ENCODE peak calls at places on chromosomes 5 and 9, in eight cellular contexts. F, C, R, O, M, U, D and I are unnamed samples.
A peak's percentile ranks its signal among the peaks of the same experiment; 100 is the strongest.

GRCh38 chr9:124593080-124594058 is 86.2 kb upstream of the NR5A1 start:
- DNase-seq in F (no peak), C (no peak), R (no peak), O (no peak), M (no peak), U (no peak), D (peak; percentile 37), I (no peak)

GRCh38 chr5:142769251-142769792 is 855 bp upstream of the ARHGAP26 start:
- DNase-seq in F (no peak), C (peak; percentile 27), R (no peak), O (no peak), M (no peak), U (no peak), D (no peak), I (no peak)

GRCh38 chr5:757931-758697 is 26.4 kb downstream of the ZDHHC11B start:
- DNase-seq in F (peak; percentile 37), C (peak; percentile 60), R (no peak), O (peak; percentile 24), M (peak; percentile 68), U (no peak), D (no peak), I (no peak)

GRCh38 chr5:33612386-33612785 is 171.6 kb downstream of the TARS1 start:
- DNase-seq in F (no peak), C (no peak), R (no peak), O (no peak), M (no peak), U (no peak), D (no peak), I (no peak)

GRCh38 chr9:109301012-109301411 is 19.8 kb downstream of the EPB41L4B start:
- DNase-seq in F (no peak), C (no peak), R (no peak), O (no peak), M (no peak), U (no peak), D (no peak), I (no peak)

GRCh38 chr9:124251188-124251587 is 6.6 kb upstream of the NEK6 start:
- DNase-seq in F (no peak), C (no peak), R (no peak), O (peak; percentile 2), M (peak; percentile 36), U (no peak), D (no peak), I (no peak)

GRCh38 chr5:15183520-15183919 is 311.9 kb upstream of the ANKH start:
- DNase-seq in F (no peak), C (no peak), R (no peak), O (no peak), M (no peak), U (no peak), D (no peak), I (no peak)

GRCh38 chr5:23412011-23412410 is 95.4 kb upstream of the PRDM9 start:
- DNase-seq in F (no peak), C (no peak), R (no peak), O (no peak), M (no peak), U (no peak), D (no peak), I (no peak)

GRCh38 chr9:32348289-32348688 is 36.2 kb upstream of the ACO1 start:
- DNase-seq in F (no peak), C (no peak), R (no peak), O (no peak), M (no peak), U (no peak), D (no peak), I (no peak)

GRCh38 chr5:169107316-169107715 is 193.6 kb downstream of the SLIT3 start:
- DNase-seq in F (no peak), C (no peak), R (no peak), O (no peak), M (no peak), U (no peak), D (no peak), I (no peak)

GRCh38 chr5:151014680-151015343 is 5.6 kb upstream of the GPX3 start:
- DNase-seq in F (no peak), C (no peak), R (no peak), O (no peak), M (no peak), U (no peak), D (no peak), I (no peak)

GRCh38 chr9:134299068-134299467 is 27.2 kb upstream of the RXRA start:
- DNase-seq in F (no peak), C (no peak), R (no peak), O (no peak), M (no peak), U (no peak), D (no peak), I (no peak)

GRCh38 chr5:57171818-57172465 is 1.9 kb upstream of the GPBP1 start:
- DNase-seq in F (peak; percentile 37), C (peak; percentile 39), R (no peak), O (no peak), M (no peak), U (no peak), D (no peak), I (no peak)

GRCh38 chr9:14238518-14238917 is 75.4 kb downstream of the NFIB start:
- DNase-seq in F (no peak), C (no peak), R (peak; percentile 43), O (no peak), M (no peak), U (no peak), D (no peak), I (no peak)

GRCh38 chr9:133771486-133772482 is 33.6 kb upstream of the SARDH start:
- DNase-seq in F (no peak), C (peak; percentile 3), R (no peak), O (peak; percentile 13), M (peak; percentile 49), U (no peak), D (no peak), I (no peak)

GRCh38 chr5:13664377-13664776 is 280.1 kb downstream of the DNAH5 start:
- DNase-seq in F (no peak), C (no peak), R (no peak), O (no peak), M (no peak), U (no peak), D (no peak), I (no peak)

GRCh38 chr9:93121316-93122241 is 12.5 kb downstream of the NINJ1 start:
- DNase-seq in F (no peak), C (peak; percentile 5), R (no peak), O (peak; percentile 45), M (peak; percentile 63), U (no peak), D (no peak), I (peak; percentile 13)

GRCh38 chr5:132389453-132390286 is 20.2 kb downstream of the SLC22A5 start:
- DNase-seq in F (peak; percentile 60), C (peak; percentile 71), R (peak; percentile 96), O (peak; percentile 57), M (peak; percentile 92), U (no peak), D (peak; percentile 25), I (no peak)
- TF ChIP-seq POLR2A in F (no peak), C (no peak), R (no peak), O (no peak), M (no peak), U (no peak), D (no peak), I (no peak)

GRCh38 chr9:95284152-95284551 is 33.4 kb downstream of the FANCC start:
- DNase-seq in F (no peak), C (no peak), R (no peak), O (no peak), M (no peak), U (no peak), D (no peak), I (no peak)
- TF ChIP-seq EP300 in F (no peak), C (no peak), R (no peak), O (no peak), M (no peak), U (no peak), D (no peak), I (no peak)

DNA sequence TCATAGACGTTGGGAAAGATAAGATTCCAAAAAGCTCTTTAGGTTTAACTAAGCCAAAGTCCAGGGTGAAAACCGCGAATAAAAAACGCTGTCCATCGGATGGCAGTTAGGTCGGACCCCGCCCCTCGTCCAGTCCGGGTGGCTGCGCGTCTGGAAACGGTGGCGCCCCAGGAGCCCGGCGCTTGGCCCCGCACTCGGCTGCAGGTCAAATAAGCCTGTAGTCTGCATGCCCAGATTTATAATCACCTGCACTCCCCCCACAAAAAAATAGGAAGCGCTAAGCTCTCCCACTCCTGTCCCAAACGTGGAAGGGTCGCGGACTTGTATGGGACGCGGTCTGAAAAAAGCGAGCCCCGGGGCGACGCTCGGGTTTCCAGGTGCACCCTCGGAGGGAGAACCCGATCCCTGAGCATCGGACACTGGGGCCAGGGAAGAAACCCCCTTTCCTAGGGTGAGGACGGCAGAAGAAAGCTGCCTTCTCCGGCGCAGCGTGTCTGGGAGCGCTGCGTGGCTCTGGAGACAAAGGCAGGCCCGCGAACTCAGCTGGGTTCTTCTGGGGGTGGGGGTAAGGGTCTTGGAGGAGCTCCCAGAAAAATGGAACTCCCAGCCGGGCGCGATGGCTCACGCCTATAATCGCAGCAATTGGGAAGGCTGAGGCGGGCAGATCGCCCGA is 923 bp upstream of the ZBTB5 start:
- DNase-seq in F (peak; percentile 74), C (peak; percentile 82), R (peak; percentile 79), O (peak; percentile 79), M (peak; percentile 94), U (no peak), D (peak; percentile 75), I (peak; percentile 23)
- TF ChIP-seq POLR2A in F (no peak), C (peak; percentile 81), R (peak; percentile 76), O (peak; percentile 76), M (no peak), U (peak; percentile 72), D (peak; percentile 83), I (no peak)

GRCh38 chr5:67031689-67032088 is 164.9 kb downstream of the CD180 start:
- DNase-seq in F (no peak), C (no peak), R (no peak), O (no peak), M (no peak), U (no peak), D (no peak), I (no peak)

GRCh38 chr5:67037171-67037570 is 159.4 kb downstream of the CD180 start:
- DNase-seq in F (no peak), C (no peak), R (no peak), O (no peak), M (no peak), U (no peak), D (no peak), I (no peak)

GRCh38 chr5:67035098-67035740 is 161.4 kb downstream of the CD180 start:
- DNase-seq in F (no peak), C (no peak), R (no peak), O (no peak), M (no peak), U (no peak), D (no peak), I (no peak)

GRCh38 chr5:67032921-67033664 is 163.5 kb downstream of the CD180 start:
- DNase-seq in F (no peak), C (no peak), R (no peak), O (no peak), M (no peak), U (no peak), D (no peak), I (no peak)

DNA sequence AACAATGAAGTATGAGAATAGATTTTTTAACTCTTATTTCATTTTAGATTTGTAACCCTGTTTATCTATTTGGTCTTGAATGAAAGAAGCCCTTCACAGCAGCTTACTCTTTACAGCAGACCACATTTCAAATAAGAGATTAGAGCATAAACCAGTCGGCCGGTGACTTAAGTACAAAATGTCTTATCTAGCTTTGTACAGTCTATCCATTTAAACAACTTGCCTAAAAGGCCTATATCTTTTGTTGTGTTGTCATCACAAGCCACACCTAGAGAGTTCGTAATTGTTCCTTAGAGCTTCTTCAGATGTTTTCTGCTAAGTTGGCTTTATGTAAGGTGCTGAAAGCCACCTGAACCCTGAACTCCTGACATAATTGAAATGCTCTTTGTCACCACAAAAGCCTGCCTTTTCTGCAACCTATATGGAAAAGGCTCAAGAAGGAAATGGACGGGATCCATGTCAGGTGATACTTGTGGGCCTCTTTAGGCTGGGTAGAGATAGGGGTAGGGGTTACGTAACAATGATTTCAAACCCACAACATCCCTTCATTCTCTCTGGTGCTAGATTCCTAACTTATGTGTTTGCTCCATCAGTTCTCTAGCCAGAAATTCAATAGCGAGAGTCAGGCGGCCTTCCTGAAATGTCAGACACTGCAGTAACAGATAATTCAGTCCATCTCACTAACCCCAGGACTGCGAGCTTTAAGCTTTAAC is 162.6 kb downstream of the CD180 start:
- DNase-seq in F (no peak), C (no peak), R (no peak), O (no peak), M (no peak), U (no peak), D (no peak), I (no peak)
- TF ChIP-seq EP300 in F (no peak), C (no peak), R (no peak), O (no peak), M (no peak), U (no peak), D (no peak), I (no peak)